ENCODE peak calls at places on chromosomes 3 and 15, in ten cellular contexts. X, D, F, G, Y, A, R, W, M and J are unnamed samples.

GRCh38 chr15:73051811-73052678 is at the start of gene NEO1:
- DNase-seq in X (peak), D (peak), F (peak), G (peak), Y (peak), A (peak), R (peak), W (peak), M (peak), J (peak)

GRCh38 chr3:15460891-15461524 is 33.6 kb downstream of the EAF1 start:
- DNase-seq in X (no peak), D (no peak), F (no peak), G (no peak), Y (no peak), A (no peak), R (no peak), W (no peak), M (no peak), J (no peak)

GRCh38 chr3:128338536-128339400 is 127.9 kb downstream of the DNAJB8 start:
- DNase-seq in X (no peak), D (no peak), F (no peak), G (no peak), Y (no peak), A (no peak), R (no peak), W (no peak), M (no peak), J (no peak)

GRCh38 chr15:42084465-42085235 is 9.7 kb downstream of the PLA2G4D start:
- DNase-seq in X (peak), D (peak), F (peak), G (peak), Y (peak), A (peak), R (peak), W (peak), M (peak), J (peak)

GRCh38 chr3:159911011-159911663 is 77.5 kb upstream of the IL12A start:
- DNase-seq in X (no peak), D (peak), F (no peak), G (peak), Y (no peak), A (no peak), R (no peak), W (no peak), M (no peak), J (no peak)

GRCh38 chr3:171875923-171876412 is 32.8 kb downstream of the TMEM212 start:
- DNase-seq in X (no peak), D (no peak), F (no peak), G (no peak), Y (peak), A (no peak), R (no peak), W (no peak), M (no peak), J (peak)

GRCh38 chr3:186368164-186368563 is 6.1 kb upstream of the DGKG start:
- DNase-seq in X (no peak), D (no peak), F (no peak), G (no peak), Y (no peak), A (no peak), R (no peak), W (no peak), M (no peak), J (no peak)

GRCh38 chr3:114626751-114627150 is 332.9 kb downstream of the TIGIT start:
- DNase-seq in X (no peak), D (no peak), F (no peak), G (no peak), Y (no peak), A (no peak), R (no peak), W (no peak), M (no peak), J (no peak)

GRCh38 chr15:62382046-62382445 is 217.0 kb upstream of the C2CD4B start:
- DNase-seq in X (no peak), D (no peak), F (no peak), G (no peak), Y (no peak), A (no peak), R (no peak), W (no peak), M (no peak), J (no peak)

GRCh38 chr3:155938409-155938808 is 68.0 kb downstream of the GMPS start:
- DNase-seq in X (no peak), D (no peak), F (no peak), G (no peak), Y (no peak), A (no peak), R (no peak), W (no peak), M (no peak), J (no peak)

GRCh38 chr15:89490550-89491315 is 5.7 kb downstream of the RHCG start:
- DNase-seq in X (no peak), D (no peak), F (no peak), G (no peak), Y (no peak), A (no peak), R (no peak), W (no peak), M (no peak), J (peak)

GRCh38 chr15:66401130-66402021 is 14.7 kb downstream of the MAP2K1 start:
- DNase-seq in X (peak), D (no peak), F (no peak), G (no peak), Y (no peak), A (no peak), R (no peak), W (no peak), M (no peak), J (peak)

GRCh38 chr15:78425643-78426042 is 12.4 kb upstream of the IREB2 start:
- DNase-seq in X (no peak), D (no peak), F (no peak), G (no peak), Y (no peak), A (no peak), R (no peak), W (no peak), M (no peak), J (no peak)

GRCh38 chr3:189143321-189143720 is 28.4 kb upstream of the TPRG1 start:
- DNase-seq in X (no peak), D (no peak), F (no peak), G (no peak), Y (no peak), A (no peak), R (no peak), W (no peak), M (no peak), J (no peak)

GRCh38 chr3:184171562-184171961 is 3.1 kb upstream of the AP2M1 start:
- DNase-seq in X (no peak), D (no peak), F (no peak), G (no peak), Y (no peak), A (no peak), R (no peak), W (peak), M (no peak), J (peak)

GRCh38 chr3:49032646-49033304 is 3.6 kb upstream of the IMPDH2 start:
- DNase-seq in X (no peak), D (no peak), F (no peak), G (no peak), Y (peak), A (no peak), R (no peak), W (no peak), M (no peak), J (no peak)

GRCh38 chr3:153348457-153349137 is 186.6 kb downstream of the RAP2B start:
- DNase-seq in X (no peak), D (no peak), F (no peak), G (no peak), Y (no peak), A (no peak), R (no peak), W (no peak), M (no peak), J (no peak)

GRCh38 chr3:143830063-143830462 is 18.2 kb downstream of the SLC9A9 start:
- DNase-seq in X (no peak), D (no peak), F (no peak), G (no peak), Y (no peak), A (no peak), R (no peak), W (no peak), M (no peak), J (no peak)

GRCh38 chr15:85131915-85132314 is 150.3 kb downstream of the PDE8A start:
- DNase-seq in X (no peak), D (no peak), F (no peak), G (no peak), Y (no peak), A (no peak), R (no peak), W (no peak), M (no peak), J (no peak)

GRCh38 chr3:143241556-143241955 is 122.0 kb downstream of the CHST2 start:
- DNase-seq in X (no peak), D (no peak), F (no peak), G (no peak), Y (peak), A (no peak), R (no peak), W (no peak), M (no peak), J (no peak)

GRCh38 chr3:82048711-82049110 is 287.3 kb upstream of the GBE1 start:
- DNase-seq in X (no peak), D (no peak), F (no peak), G (no peak), Y (no peak), A (no peak), R (no peak), W (no peak), M (no peak), J (no peak)

GRCh38 chr3:4981688-4982494 is 2.7 kb downstream of the BHLHE40 start:
- DNase-seq in X (no peak), D (peak), F (no peak), G (peak), Y (no peak), A (no peak), R (peak), W (peak), M (no peak), J (no peak)

GRCh38 chr3:168990111-168990510 is 673.4 kb downstream of the MECOM start:
- DNase-seq in X (no peak), D (peak), F (no peak), G (no peak), Y (no peak), A (no peak), R (no peak), W (no peak), M (no peak), J (no peak)

GRCh38 chr15:97955529-97955928 is 5.0 kb upstream of the ARRDC4 start:
- DNase-seq in X (no peak), D (no peak), F (no peak), G (no peak), Y (no peak), A (no peak), R (no peak), W (no peak), M (no peak), J (no peak)

GRCh38 chr3:37903734-37904133 is 42.1 kb downstream of the CTDSPL start:
- DNase-seq in X (no peak), D (no peak), F (no peak), G (no peak), Y (no peak), A (no peak), R (no peak), W (no peak), M (no peak), J (no peak)

GRCh38 chr15:33985751-33986150 is 17.5 kb downstream of the CHRM5 start:
- DNase-seq in X (no peak), D (peak), F (no peak), G (no peak), Y (no peak), A (no peak), R (no peak), W (no peak), M (no peak), J (no peak)

GRCh38 chr3:67897686-67898336 is 243.4 kb upstream of the SUCLG2 start:
- DNase-seq in X (no peak), D (no peak), F (no peak), G (no peak), Y (no peak), A (no peak), R (no peak), W (peak), M (no peak), J (no peak)

GRCh38 chr15:72487070-72487797 is 13.1 kb downstream of the ARIH1 start:
- DNase-seq in X (no peak), D (peak), F (no peak), G (no peak), Y (no peak), A (no peak), R (no peak), W (no peak), M (no peak), J (no peak)

GRCh38 chr3:153284282-153284938 is 122.4 kb downstream of the RAP2B start:
- DNase-seq in X (peak), D (peak), F (no peak), G (peak), Y (peak), A (peak), R (no peak), W (peak), M (peak), J (no peak)

GRCh38 chr3:24288538-24289236 is 206.0 kb downstream of the THRB start:
- DNase-seq in X (no peak), D (peak), F (no peak), G (no peak), Y (peak), A (peak), R (no peak), W (no peak), M (no peak), J (no peak)

GRCh38 chr3:71495708-71496472 is 87.6 kb downstream of the FOXP1 start:
- DNase-seq in X (no peak), D (peak), F (no peak), G (peak), Y (peak), A (no peak), R (no peak), W (peak), M (peak), J (no peak)

GRCh38 chr15:64045106-64045435 is 1.2 kb downstream of the DAPK2 start:
- DNase-seq in X (no peak), D (no peak), F (no peak), G (peak), Y (no peak), A (no peak), R (no peak), W (peak), M (no peak), J (no peak)